ENCODE peak calls at places on chromosomes 2 and 18, in nine cellular contexts. V is CD4-positive, alpha-beta T cell; F is effector memory CD4-positive, alpha-beta T cell; Z is heart left ventricle; C is MM.1S; G is ovary; U is Peyer's patch; K is adrenal gland; T is cardiac muscle cell. X is an unnamed sample.

GRCh38 chr2:142868281-142868762 is 9.1 kb upstream of the KYNU start:
- DNase-seq in V (no peak), T (no peak), C (no peak), Z (peak; percentile 75), G (no peak), F (no peak), U (peak; percentile 40), K (peak; percentile 27), X (peak; percentile 83)

GRCh38 chr2:232611559-232612218 is 21.7 kb upstream of the EFHD1 start:
- DNase-seq in F (peak; percentile 40), C (peak; percentile 21), Z (peak; percentile 84), G (peak; percentile 77), T (peak; percentile 61), K (peak; percentile 59), U (peak; percentile 45), V (peak; percentile 69), X (peak; percentile 79)

GRCh38 chr2:182245963-182246362 is 180.9 kb downstream of the PDE1A start:
- DNase-seq in T (no peak), K (no peak), F (no peak), G (no peak), U (no peak), V (no peak), C (no peak), Z (no peak), X (no peak)

GRCh38 chr2:70141754-70142589 is 48.8 kb downstream of the C2orf42 start:
- DNase-seq in Z (no peak), V (no peak), G (no peak), C (no peak), K (peak; percentile 80), F (no peak), T (peak; percentile 67), U (no peak), X (peak; percentile 89)

GRCh38 chr2:120594856-120595685 is 140.6 kb upstream of the GLI2 start:
- DNase-seq in U (no peak), G (no peak), C (no peak), F (no peak), Z (peak; percentile 49), V (no peak), T (no peak), K (no peak), X (no peak)

GRCh38 chr2:21382980-21383520 is 259.3 kb downstream of the TDRD15 start:
- DNase-seq in U (no peak), T (no peak), K (no peak), F (no peak), V (no peak), C (no peak), G (no peak), Z (no peak), X (no peak)

GRCh38 chr2:222972420-222972819 is 79.6 kb upstream of the KCNE4 start:
- DNase-seq in F (no peak), U (no peak), Z (no peak), K (no peak), V (no peak), C (no peak), G (no peak), T (no peak), X (no peak)

GRCh38 chr18:3923750-3924149 is 473.8 kb downstream of the TGIF1 start:
- DNase-seq in U (no peak), V (no peak), T (no peak), G (no peak), C (no peak), F (no peak), Z (no peak), K (no peak), X (no peak)

GRCh38 chr2:168237741-168238140 is 9.7 kb downstream of the STK39 start:
- DNase-seq in T (no peak), U (no peak), C (no peak), Z (no peak), G (no peak), K (no peak), F (no peak), V (no peak), X (no peak)

GRCh38 chr2:216315817-216316603 is 56.3 kb downstream of the MARCHF4 start:
- DNase-seq in G (no peak), K (peak; percentile 79), Z (no peak), T (peak; percentile 35), U (no peak), V (no peak), C (no peak), F (no peak), X (no peak)

GRCh38 chr2:85791704-85792565 is 38.1 kb downstream of the ATOH8 start:
- DNase-seq in V (no peak), U (no peak), Z (peak; percentile 55), F (no peak), C (no peak), T (no peak), K (no peak), G (peak; percentile 78), X (no peak)

GRCh38 chr2:85789271-85789670 is 35.5 kb downstream of the ATOH8 start:
- DNase-seq in V (no peak), Z (no peak), U (no peak), T (no peak), F (no peak), K (no peak), G (no peak), C (no peak), X (no peak)

GRCh38 chr2:85788603-85789002 is 34.8 kb downstream of the ATOH8 start:
- DNase-seq in F (no peak), Z (peak; percentile 37), T (no peak), V (no peak), G (no peak), U (no peak), C (no peak), K (no peak), X (no peak)

GRCh38 chr2:85790499-85790898 is 36.7 kb downstream of the ATOH8 start:
- DNase-seq in C (no peak), T (no peak), U (no peak), G (no peak), V (no peak), Z (peak; percentile 49), F (no peak), K (no peak), X (no peak)

GRCh38 chr2:85790032-85790431 is 36.2 kb downstream of the ATOH8 start:
- DNase-seq in U (no peak), V (no peak), K (no peak), Z (peak; percentile 20), T (no peak), G (no peak), C (no peak), F (no peak), X (no peak)
- H3K27ac ChIP-seq in U (no peak overlapping the region), V (no peak overlapping the region), K (no peak overlapping the region), Z (no peak overlapping the region), T (no peak overlapping the region), G (no peak overlapping the region), C (no peak overlapping the region), F (no peak overlapping the region), X (no peak overlapping the region)

DNA sequence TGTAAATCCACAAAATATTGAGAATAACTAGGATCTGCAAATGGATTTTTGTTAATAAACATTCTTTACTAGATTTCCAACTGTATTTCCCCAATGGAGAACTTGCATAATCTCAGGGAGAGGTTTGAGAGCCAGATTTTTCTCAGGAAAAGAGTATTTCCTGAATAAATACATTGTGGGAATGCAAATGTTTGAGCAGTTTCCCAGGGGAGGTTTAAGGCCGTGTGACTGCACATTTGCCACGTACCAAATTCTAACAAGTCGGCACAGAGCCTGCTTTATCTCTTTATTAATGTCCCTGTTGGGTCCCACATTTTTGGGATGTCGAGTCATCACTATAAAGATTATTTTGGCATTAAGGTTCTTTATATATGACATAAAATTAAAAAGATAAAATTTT is 27.0 kb downstream of the TFPI start:
- DNase-seq in T (no peak), U (no peak), C (no peak), Z (no peak), F (no peak), G (no peak), V (no peak), K (no peak), X (no peak)
- H3K27ac ChIP-seq in T (no peak overlapping the region), U (no peak overlapping the region), C (no peak overlapping the region), Z (peak overlapping the region; percentile 28), F (no peak overlapping the region), G (no peak overlapping the region), V (no peak overlapping the region), K (no peak overlapping the region), X (no peak overlapping the region)

DNA sequence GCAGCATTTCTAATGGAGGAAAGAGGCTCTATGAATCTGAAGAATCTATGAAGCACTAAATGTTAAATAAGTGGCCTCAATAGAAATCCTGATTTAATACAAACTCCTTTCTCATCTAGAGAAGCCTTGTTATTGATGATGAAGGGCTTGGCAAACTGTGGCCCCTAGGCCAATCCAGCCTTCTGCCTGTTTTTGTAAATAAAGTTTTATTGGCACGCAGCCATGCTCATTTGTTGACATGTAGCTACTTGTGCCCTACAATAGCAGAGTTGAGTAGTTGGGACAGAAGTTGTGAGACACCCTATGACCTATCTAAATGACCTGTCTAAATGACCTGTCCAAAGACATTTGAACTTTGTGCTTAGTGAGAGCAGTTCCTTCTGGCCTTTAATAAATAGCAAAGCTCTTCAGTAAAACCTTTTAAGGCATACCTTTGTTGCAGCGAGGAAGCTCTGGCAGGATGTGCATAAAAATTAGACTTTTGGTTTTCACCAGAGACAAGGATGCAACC is 484.4 kb upstream of the SPRED2 start:
- DNase-seq in T (no peak), K (no peak), V (no peak), Z (no peak), U (no peak), C (no peak), G (no peak), F (no peak), X (no peak)
- H3K27ac ChIP-seq in T (no peak overlapping the region), K (no peak overlapping the region), V (no peak overlapping the region), Z (no peak overlapping the region), U (no peak overlapping the region), C (no peak overlapping the region), G (no peak overlapping the region), F (no peak overlapping the region), X (no peak overlapping the region)

DNA sequence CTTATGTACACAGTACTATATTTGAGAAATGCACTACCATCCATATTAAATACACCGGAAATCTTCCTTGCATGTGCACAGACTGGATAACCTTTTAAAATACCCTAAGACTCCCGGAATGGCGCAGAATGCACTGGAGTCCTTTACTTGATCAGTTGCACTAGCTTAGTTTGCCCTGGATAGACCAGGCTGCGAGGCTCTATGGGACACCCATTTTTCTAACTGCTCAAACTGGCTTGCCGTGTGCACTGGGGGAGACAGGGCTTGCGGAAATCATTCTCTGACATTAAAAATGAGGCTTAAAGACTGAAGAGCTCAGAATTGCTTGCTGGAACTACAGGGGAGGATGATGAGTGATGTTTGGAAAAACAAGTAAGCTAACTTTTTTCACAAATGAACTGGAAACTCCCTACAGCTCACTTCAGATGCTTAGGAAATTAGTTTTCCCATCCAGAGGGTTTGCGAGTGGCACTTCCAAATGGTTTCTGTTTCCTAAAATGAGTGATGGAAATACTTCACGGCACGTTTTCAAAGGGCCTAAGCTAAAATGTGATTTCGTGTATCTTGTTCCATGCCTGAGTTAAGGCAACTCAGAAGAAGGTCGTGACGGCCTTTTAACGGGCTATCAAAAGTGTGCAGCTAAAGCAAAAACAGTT is 2.7 kb downstream of the NCK2 start:
- DNase-seq in F (no peak), U (no peak), G (no peak), V (no peak), C (no peak), Z (no peak), K (no peak), T (no peak), X (no peak)
- H3K27ac ChIP-seq in F (peak overlapping the region; percentile 88), U (peak overlapping the region; percentile 95), G (no peak overlapping the region), V (peak overlapping the region; percentile 91), C (peak overlapping the region; percentile 80), Z (no peak overlapping the region), K (peak overlapping the region; percentile 6), T (no peak overlapping the region), X (peak overlapping the region; percentile 13)